ENCODE peak calls at places on chromosome 14, in four cellular contexts. D is activated CD4-positive, alpha-beta T cell treated with anti-CD3 and anti-CD28 coated beads, Interleukin-2, amount 50 U/mL, for 4 hours; N is heart left ventricle; K is WERI-Rb-1. T is an unnamed sample.

GRCh38 chr14:59529189-59529588 is 44.9 kb downstream of the JKAMP start:
- DNase-seq in D (no peak), N (no peak), K (peak), T (no peak)

GRCh38 chr14:65927871-65928270 is 515.3 kb downstream of the FUT8 start:
- DNase-seq in N (no peak), D (peak), K (no peak), T (no peak)

GRCh38 chr14:100193417-100194357 is 34.2 kb upstream of the DEGS2 start:
- DNase-seq in N (no peak), D (no peak), K (no peak), T (no peak)

GRCh38 chr14:73049428-73049827 is 8.9 kb upstream of the RBM25 start:
- DNase-seq in D (no peak), K (peak), N (no peak), T (no peak)

GRCh38 chr14:99077844-99078236 is 194.2 kb downstream of the BCL11B start:
- DNase-seq in K (no peak), N (no peak), D (no peak), T (no peak)

GRCh38 chr14:23112359-23113178 is 6.5 kb downstream of the CEBPE start:
- DNase-seq in K (peak), D (no peak), N (no peak), T (no peak)

GRCh38 chr14:82366803-82367202 is 833.1 kb upstream of the SEL1L start:
- DNase-seq in D (no peak), N (no peak), K (no peak), T (no peak)

GRCh38 chr14:70808023-70808401 is 1.3 kb downstream of the MAP3K9 start:
- DNase-seq in K (peak), D (peak), N (no peak), T (no peak)

GRCh38 chr14:70906785-70907171 is 481 bp upstream of the PCNX1 start:
- DNase-seq in N (no peak), K (no peak), D (no peak), T (no peak)

T was measured in AG04449.